ENCODE peak calls at places on chromosomes 5 and 9, in four cellular contexts. Y is ELF-1, J is nucleus accumbens, Q is HCT116. M is an unnamed sample.
A peak's percentile ranks its signal among the peaks of the same experiment; 100 is the strongest.

GRCh38 chr5:103428411-103428871 is 134.1 kb downstream of the NUDT12 start:
- DNase-seq in Q (no peak), Y (no peak), J (no peak), M (no peak)

GRCh38 chr5:133240425-133241091 is 188.7 kb downstream of the HSPA4 start:
- DNase-seq in J (peak; percentile 15), Q (peak; percentile 90), Y (peak; percentile 12), M (no peak)

GRCh38 chr5:132754947-132755346 is 7.7 kb downstream of the CCNI2 start:
- DNase-seq in J (no peak), Q (no peak), Y (peak; percentile 61), M (no peak)

GRCh38 chr5:53322257-53322656 is 158.2 kb upstream of the FST start:
- DNase-seq in Q (no peak), Y (no peak), J (no peak), M (no peak)

GRCh38 chr5:14182761-14183160 is 39.6 kb downstream of the TRIO start:
- DNase-seq in J (no peak), Y (no peak), Q (no peak), M (no peak)

GRCh38 chr5:16483361-16483760 is 17.8 kb upstream of the ZNF622 start:
- DNase-seq in J (no peak), Q (no peak), Y (no peak), M (no peak)

GRCh38 chr9:34642679-34643078 is 3.8 kb upstream of the GALT start:
- DNase-seq in Y (no peak), J (no peak), Q (no peak), M (no peak)

GRCh38 chr5:106956901-106957300 is 713.8 kb downstream of the EFNA5 start:
- DNase-seq in Y (no peak), Q (no peak), J (no peak), M (no peak)

GRCh38 chr9:83623634-83623991 is 670 bp downstream of the IDNK start:
- DNase-seq in J (no peak), Q (no peak), Y (no peak), M (no peak)

M was measured in head of caudate nucleus.